ENCODE peak calls at places on chromosome 1, in eight cellular contexts. O, X, W, B, S, R, F and A are unnamed samples.

GRCh38 chr1:211680752-211681327 is 5.4 kb upstream of the NEK2 start:
- DNase-seq in O (peak; percentile 69), X (peak; percentile 74), W (peak; percentile 38), B (no peak), S (no peak), R (peak; percentile 90), F (peak; percentile 59), A (peak; percentile 79)

GRCh38 chr1:38037481-38037939 is 9.1 kb downstream of the POU3F1 start:
- DNase-seq in O (no peak), X (no peak), W (no peak), B (no peak), S (no peak), R (no peak), F (no peak), A (peak; percentile 30)

GRCh38 chr1:228280106-228280901 is 72.5 kb downstream of the OBSCN start:
- DNase-seq in O (no peak), X (peak; percentile 42), W (no peak), B (no peak), S (peak; percentile 59), R (no peak), F (no peak), A (no peak)

GRCh38 chr1:244918422-244919319 is 54.3 kb upstream of the HNRNPU start:
- DNase-seq in O (peak; percentile 10), X (peak; percentile 66), W (no peak), B (no peak), S (no peak), R (peak; percentile 36), F (peak; percentile 8), A (peak; percentile 33)

GRCh38 chr1:3017440-3018050 is 3.7 kb upstream of the ACTRT2 start:
- DNase-seq in O (no peak), X (no peak), W (no peak), B (peak; percentile 58), S (no peak), R (no peak), F (no peak), A (peak; percentile 35)

GRCh38 chr1:203304919-203305808 is at the start of gene BTG2:
- DNase-seq in O (peak; percentile 75), X (peak; percentile 96), W (peak; percentile 91), B (peak; percentile 97), S (peak; percentile 94), R (peak; percentile 93), F (peak; percentile 94), A (peak; percentile 95)

GRCh38 chr1:159829822-159830455 is 3.3 kb downstream of the SLAMF8 start:
- DNase-seq in O (peak; percentile 69), X (no peak), W (no peak), B (no peak), S (no peak), R (peak; percentile 84), F (no peak), A (no peak)

GRCh38 chr1:46401964-46402626 is 8.0 kb downstream of the FAAH start:
- DNase-seq in O (peak; percentile 86), X (peak; percentile 90), W (peak; percentile 75), B (peak; percentile 90), S (peak; percentile 77), R (peak; percentile 69), F (peak; percentile 96), A (peak; percentile 93)

GRCh38 chr1:200704991-200705390 is 33.7 kb upstream of the CAMSAP2 start:
- DNase-seq in O (no peak), X (no peak), W (no peak), B (no peak), S (no peak), R (no peak), F (no peak), A (no peak)

GRCh38 chr1:227869281-227869842 is 53.9 kb downstream of the PRSS38 start:
- DNase-seq in O (no peak), X (no peak), W (no peak), B (no peak), S (no peak), R (no peak), F (no peak), A (no peak)

GRCh38 chr1:94126651-94127050 is 5.7 kb upstream of the ABCA4 start:
- DNase-seq in O (no peak), X (no peak), W (no peak), B (no peak), S (no peak), R (no peak), F (no peak), A (no peak)

GRCh38 chr1:111976332-111976731 is 13.1 kb downstream of the KCND3 start:
- DNase-seq in O (no peak), X (no peak), W (no peak), B (no peak), S (no peak), R (no peak), F (peak; percentile 31), A (peak; percentile 40)

GRCh38 chr1:39301606-39302005 is 97.1 kb downstream of the MACF1 start:
- DNase-seq in O (peak; percentile 7), X (no peak), W (no peak), B (no peak), S (no peak), R (peak; percentile 53), F (no peak), A (no peak)

GRCh38 chr1:39293375-39294070 is 89.0 kb downstream of the MACF1 start:
- DNase-seq in O (peak; percentile 64), X (no peak), W (no peak), B (no peak), S (no peak), R (no peak), F (no peak), A (no peak)

GRCh38 chr1:39295901-39296300 is 91.4 kb downstream of the MACF1 start:
- DNase-seq in O (no peak), X (no peak), W (no peak), B (no peak), S (no peak), R (no peak), F (no peak), A (no peak)

GRCh38 chr1:39294531-39294930 is 90.0 kb downstream of the MACF1 start:
- DNase-seq in O (no peak), X (no peak), W (no peak), B (no peak), S (no peak), R (no peak), F (no peak), A (no peak)

DNA sequence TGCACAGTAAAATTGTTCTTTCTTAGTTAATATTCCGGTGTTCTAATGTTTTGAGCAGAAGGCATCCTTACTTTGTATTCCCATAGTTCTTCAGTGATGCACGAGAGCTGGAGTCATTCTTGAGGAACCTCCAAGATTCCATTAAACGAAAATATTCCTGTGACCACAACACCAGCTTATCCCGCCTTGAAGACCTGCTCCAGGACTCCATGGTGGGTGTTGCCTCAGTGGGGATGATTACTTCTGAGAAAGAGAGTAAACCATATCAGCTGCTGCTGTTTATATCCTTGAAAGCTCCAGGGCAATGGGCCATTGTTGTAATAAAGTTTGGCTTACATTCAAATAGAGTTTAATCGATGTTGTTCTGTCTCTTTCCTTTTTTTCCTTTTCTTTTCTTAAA is 93.0 kb downstream of the MACF1 start:
- DNase-seq in O (peak; percentile 73), X (no peak), W (no peak), B (no peak), S (no peak), R (no peak), F (no peak), A (peak; percentile 19)
- H3K27ac ChIP-seq in O (no peak overlapping the region), X (no peak overlapping the region), W (no peak overlapping the region), B (no peak overlapping the region), S (no peak overlapping the region), R (no peak overlapping the region), F (no peak overlapping the region), A (no peak overlapping the region)

DNA sequence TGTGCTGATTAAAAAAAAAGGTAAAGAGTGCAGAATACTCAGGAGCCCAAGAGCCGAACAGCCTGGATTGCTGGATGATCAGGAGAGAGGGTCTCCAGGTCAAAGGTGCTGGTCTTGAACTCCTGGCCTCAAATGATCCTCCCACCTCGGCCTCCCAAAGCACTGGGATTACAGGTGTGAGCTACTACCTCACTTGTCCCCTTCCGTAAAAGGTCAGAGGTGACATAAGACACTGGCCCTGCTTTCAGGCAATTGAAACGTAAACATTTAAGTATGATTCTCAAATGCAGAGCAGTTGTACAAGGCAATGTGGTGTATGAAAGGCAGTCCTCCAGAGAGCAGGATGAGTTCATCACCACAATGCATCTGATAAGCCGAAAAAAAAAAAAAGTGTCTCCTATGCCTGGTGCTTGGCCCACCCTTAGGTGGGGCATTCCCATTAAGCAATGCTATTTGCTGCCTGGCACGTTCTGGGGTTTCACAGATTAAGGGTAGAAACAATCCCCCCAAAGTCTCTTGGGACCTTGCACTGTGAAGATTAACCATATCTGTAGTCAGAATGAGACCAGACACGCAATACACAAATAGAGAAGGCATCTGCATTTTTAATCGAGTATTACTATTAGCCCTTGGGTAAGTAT is 47.7 kb downstream of the PARP1 start:
- DNase-seq in O (no peak), X (no peak), W (no peak), B (no peak), S (no peak), R (no peak), F (no peak), A (no peak)
- H3K4me1 ChIP-seq in O (no peaks in the 10 kb centered on the region), X (no peaks in the 10 kb centered on the region), W (peaks cover 6% of the 10 kb centered on the region), B (peaks cover 4% of the 10 kb centered on the region), S (no peaks in the 10 kb centered on the region), R (peaks cover 4% of the 10 kb centered on the region), F (no peaks in the 10 kb centered on the region), A (no peaks in the 10 kb centered on the region)

GRCh38 chr1:20192364-20192763 is 6.0 kb upstream of the PLA2G2C start:
- DNase-seq in O (peak; percentile 46), X (no peak), W (no peak), B (no peak), S (no peak), R (peak; percentile 10), F (no peak), A (no peak)

GRCh38 chr1:20190256-20190655 is 3.9 kb upstream of the PLA2G2C start:
- DNase-seq in O (no peak), X (no peak), W (no peak), B (no peak), S (no peak), R (no peak), F (no peak), A (no peak)

GRCh38 chr1:20189664-20190063 is 3.3 kb upstream of the PLA2G2C start:
- DNase-seq in O (no peak), X (no peak), W (no peak), B (no peak), S (no peak), R (no peak), F (no peak), A (no peak)

GRCh38 chr1:20191266-20191665 is 4.9 kb upstream of the PLA2G2C start:
- DNase-seq in O (no peak), X (no peak), W (peak; percentile 21), B (no peak), S (no peak), R (no peak), F (no peak), A (no peak)

GRCh38 chr1:20190761-20191160 is 4.4 kb upstream of the PLA2G2C start:
- DNase-seq in O (no peak), X (no peak), W (no peak), B (no peak), S (no peak), R (no peak), F (no peak), A (no peak)
- H3K36me3 ChIP-seq in O (no peaks in the 10 kb centered on the region), X (no peaks in the 10 kb centered on the region), W (no peaks in the 10 kb centered on the region), B (no peaks in the 10 kb centered on the region), S (no peaks in the 10 kb centered on the region), R (no peaks in the 10 kb centered on the region), F (no peaks in the 10 kb centered on the region), A (no peaks in the 10 kb centered on the region)

DNA sequence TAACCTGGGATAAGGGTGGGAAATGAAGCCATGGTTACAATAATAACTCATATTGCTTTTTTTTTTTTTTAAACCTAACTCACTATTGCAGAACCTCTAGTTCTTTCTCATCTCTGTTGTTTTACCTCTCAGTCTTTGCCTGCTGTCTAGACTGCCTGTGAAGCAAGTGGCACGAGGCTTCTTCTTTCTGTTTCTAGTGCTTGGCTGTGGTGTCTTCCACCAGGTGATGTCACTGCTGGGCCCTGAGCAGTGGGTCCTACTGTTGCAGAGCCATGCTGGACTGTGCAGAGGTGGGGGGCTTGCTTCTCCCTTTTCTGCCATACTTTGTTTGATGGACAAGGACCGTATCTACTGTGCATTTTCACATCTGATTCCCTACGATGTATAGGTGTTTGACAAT is 51.7 kb downstream of the ZNF326 start:
- DNase-seq in O (no peak), X (no peak), W (no peak), B (no peak), S (no peak), R (no peak), F (no peak), A (no peak)
- H3K27ac ChIP-seq in O (no peak overlapping the region), X (no peak overlapping the region), W (no peak overlapping the region), B (no peak overlapping the region), S (no peak overlapping the region), R (no peak overlapping the region), F (no peak overlapping the region), A (no peak overlapping the region)